ENCODE peak calls at places on chromosomes 11 and 22, in ten cellular contexts. N, I, B, D, W, S, G, M, U and R are unnamed samples.

GRCh38 chr11:111777094-111778046 is 11.2 kb upstream of the PPP2R1B start:
- DNase-seq in M (peak; percentile 63), I (peak; percentile 55), B (no peak), S (peak; percentile 90), U (no peak), D (no peak), G (peak; percentile 64), N (no peak), W (peak; percentile 84), R (peak; percentile 50)

GRCh38 chr11:16789061-16789415 is 50.6 kb downstream of the C11orf58 start:
- DNase-seq in I (no peak), M (no peak), D (no peak), B (peak; percentile 49), W (no peak), G (no peak), U (no peak), N (no peak), S (no peak), R (no peak)

GRCh38 chr22:45597460-45598192 is 74.0 kb upstream of the ATXN10 start:
- DNase-seq in N (no peak), U (no peak), D (no peak), I (no peak), M (no peak), B (no peak), W (no peak), S (no peak), G (no peak), R (peak; percentile 72)

GRCh38 chr11:70526116-70527045 is 128.1 kb downstream of the CTTN start:
- DNase-seq in I (no peak), U (no peak), D (no peak), N (no peak), M (no peak), S (no peak), G (no peak), W (no peak), B (no peak), R (no peak)

GRCh38 chr11:133360860-133361688 is 171.2 kb downstream of the OPCML start:
- DNase-seq in D (no peak), S (no peak), U (no peak), B (no peak), W (no peak), N (no peak), G (no peak), I (no peak), M (no peak), R (no peak)

GRCh38 chr22:40156001-40156516 is 21.7 kb upstream of the TNRC6B start:
- DNase-seq in B (no peak), D (no peak), M (no peak), N (no peak), U (no peak), S (peak; percentile 57), G (peak; percentile 18), W (peak; percentile 83), I (peak; percentile 41), R (peak; percentile 94)

GRCh38 chr11:65853249-65853979 is 4.6 kb downstream of the CFL1 start:
- DNase-seq in U (no peak), D (no peak), I (no peak), N (no peak), S (no peak), W (no peak), G (no peak), M (no peak), B (peak; percentile 61), R (no peak)

GRCh38 chr22:50192825-50193204 is 7.1 kb downstream of the TRABD start:
- DNase-seq in M (no peak), G (no peak), N (peak; percentile 54), S (no peak), W (no peak), I (no peak), U (no peak), D (no peak), B (no peak), R (no peak)

GRCh38 chr11:74138572-74138971 is 32.2 kb downstream of the C2CD3 start:
- DNase-seq in B (no peak), D (no peak), U (no peak), W (peak; percentile 92), I (peak; percentile 71), N (no peak), S (peak; percentile 93), M (peak; percentile 97), G (no peak), R (peak; percentile 99)

GRCh38 chr11:81886406-81887075 is 847.1 kb downstream of the FAM181B start:
- DNase-seq in D (no peak), G (no peak), B (no peak), W (no peak), N (no peak), S (no peak), U (no peak), I (no peak), M (no peak), R (no peak)

GRCh38 chr22:38125038-38125610 is 14.6 kb upstream of the BAIAP2L2 start:
- DNase-seq in N (no peak), G (no peak), U (no peak), M (no peak), I (no peak), B (no peak), W (no peak), D (no peak), S (no peak), R (no peak)

GRCh38 chr11:101482556-101483124 is 101.2 kb downstream of the TRPC6 start:
- DNase-seq in G (no peak), W (peak; percentile 28), M (no peak), N (no peak), S (no peak), I (no peak), B (no peak), U (no peak), D (no peak), R (no peak)

GRCh38 chr11:113376156-113376555 is 11.4 kb upstream of the ANKK1 start:
- DNase-seq in N (no peak), D (no peak), G (no peak), B (no peak), U (no peak), S (peak; percentile 72), M (peak; percentile 6), W (peak; percentile 66), I (no peak), R (peak; percentile 21)

GRCh38 chr11:35073691-35074382 is 65.1 kb upstream of the CD44 start:
- DNase-seq in B (no peak), D (no peak), W (no peak), U (no peak), I (no peak), G (no peak), N (no peak), M (no peak), S (peak; percentile 43), R (no peak)

GRCh38 chr11:112555491-112556364 is 295.1 kb upstream of the PLET1 start:
- DNase-seq in U (peak; percentile 37), W (peak; percentile 48), B (peak; percentile 71), G (peak; percentile 44), I (peak; percentile 8), S (peak; percentile 49), D (peak; percentile 29), N (peak; percentile 67), M (no peak), R (no peak)

GRCh38 chr11:72578051-72578450 is 96.2 kb downstream of the PDE2A start:
- DNase-seq in W (no peak), N (no peak), G (no peak), M (no peak), B (peak; percentile 52), U (no peak), I (no peak), S (no peak), D (no peak), R (no peak)

GRCh38 chr11:70628176-70628860 is 230.0 kb downstream of the CTTN start:
- DNase-seq in G (no peak), U (no peak), I (no peak), N (no peak), S (no peak), B (no peak), M (no peak), W (no peak), D (no peak), R (no peak)

GRCh38 chr11:77654770-77655434 is 17.3 kb upstream of the CLNS1A start:
- DNase-seq in U (no peak), N (no peak), D (no peak), S (no peak), W (peak; percentile 47), G (no peak), B (no peak), M (no peak), I (no peak), R (no peak)

GRCh38 chr11:134850566-134850965 is 438.5 kb upstream of the B3GAT1 start:
- DNase-seq in G (no peak), S (no peak), M (no peak), I (no peak), N (no peak), B (no peak), D (no peak), W (no peak), U (no peak), R (no peak)

GRCh38 chr11:32580967-32581366 is 2.7 kb upstream of the EIF3M start:
- DNase-seq in S (peak; percentile 94), N (no peak), U (no peak), M (no peak), I (no peak), D (no peak), W (no peak), B (no peak), G (no peak), R (no peak)

GRCh38 chr11:9672288-9672916 is 8.5 kb downstream of the SWAP70 start:
- DNase-seq in U (no peak), W (no peak), D (no peak), S (no peak), I (no peak), G (no peak), M (no peak), N (no peak), B (no peak), R (no peak)

GRCh38 chr11:8252388-8252787 is 11.3 kb downstream of the LMO1 start:
- DNase-seq in M (no peak), W (no peak), N (no peak), B (peak; percentile 57), G (no peak), D (peak; percentile 3), U (no peak), S (no peak), I (no peak), R (no peak)

GRCh38 chr11:113181094-113181493 is 133.3 kb upstream of the TTC12 start:
- DNase-seq in M (no peak), D (no peak), W (no peak), N (no peak), I (no peak), S (no peak), U (no peak), G (no peak), B (no peak), R (no peak)

GRCh38 chr22:48943567-48944432 is 883.9 kb downstream of the BRD1 start:
- DNase-seq in N (no peak), M (no peak), U (peak; percentile 34), G (no peak), B (peak; percentile 33), D (peak; percentile 11), S (no peak), I (peak; percentile 23), W (no peak), R (no peak)

GRCh38 chr22:23530106-23530505 is 50.0 kb downstream of the IGLL1 start:
- DNase-seq in N (no peak), S (no peak), I (no peak), M (no peak), W (no peak), G (no peak), D (peak; percentile 3), B (peak; percentile 55), U (no peak), R (no peak)

GRCh38 chr11:5204787-5205186 is 4.3 kb upstream of the OR51V1 start:
- DNase-seq in G (no peak), W (peak; percentile 81), M (peak; percentile 58), B (no peak), N (no peak), S (peak; percentile 83), U (no peak), I (peak; percentile 62), D (no peak), R (peak; percentile 43)

GRCh38 chr11:74949748-74950127 is 672 bp downstream of the SPCS2 start:
- DNase-seq in U (no peak), G (no peak), I (no peak), W (no peak), N (no peak), B (no peak), M (no peak), D (no peak), S (no peak), R (no peak)

GRCh38 chr11:9796854-9797253 is 133.0 kb downstream of the SWAP70 start:
- DNase-seq in M (no peak), B (no peak), W (no peak), D (no peak), S (no peak), G (no peak), I (no peak), U (no peak), N (no peak), R (no peak)